ENCODE peak calls at places on chromosomes 1 and 21, in four cellular contexts. R, S, N and Q are unnamed samples.

GRCh38 chr1:169466259-169467230 is 19.2 kb downstream of the SLC19A2 start:
- DNase-seq in R (peak; percentile 17), S (peak; percentile 29), N (peak; percentile 23), Q (peak; percentile 59)

GRCh38 chr1:212635141-212635601 is 26.6 kb downstream of the ATF3 start:
- DNase-seq in R (peak; percentile 39), S (no peak), N (no peak), Q (peak; percentile 77)

GRCh38 chr21:29025328-29025713 is 853 bp downstream of the USP16 start:
- DNase-seq in R (peak; percentile 12), S (no peak), N (peak; percentile 35), Q (peak; percentile 50)

GRCh38 chr1:10916311-10916710 is 96.1 kb upstream of the TARDBP start:
- DNase-seq in R (no peak), S (no peak), N (no peak), Q (no peak)

GRCh38 chr1:15702722-15703550 is 18.8 kb downstream of the PLEKHM2 start:
- DNase-seq in R (no peak), S (peak; percentile 55), N (peak; percentile 40), Q (no peak)

GRCh38 chr1:156517746-156518145 is 17.2 kb upstream of the MEF2D start:
- DNase-seq in R (no peak), S (no peak), N (peak; percentile 56), Q (no peak)

GRCh38 chr1:11045428-11046269 is 1.4 kb downstream of the MASP2 start:
- DNase-seq in R (no peak), S (no peak), N (no peak), Q (no peak)

GRCh38 chr1:25039229-25039628 is 109.2 kb upstream of the RUNX3 start:
- DNase-seq in R (no peak), S (no peak), N (no peak), Q (no peak)

GRCh38 chr21:46168659-46169386 is 13.4 kb upstream of the FTCD start:
- DNase-seq in R (no peak), S (no peak), N (no peak), Q (no peak)

GRCh38 chr1:37020653-37021277 is 13.6 kb downstream of the GRIK3 start:
- DNase-seq in R (no peak), S (no peak), N (no peak), Q (no peak)

GRCh38 chr1:89167590-89168215 is 8.1 kb downstream of the GBP7 start:
- DNase-seq in R (no peak), S (no peak), N (no peak), Q (peak; percentile 70)

GRCh38 chr1:177206831-177207230 is 36.1 kb downstream of the BRINP2 start:
- DNase-seq in R (no peak), S (no peak), N (no peak), Q (no peak)

GRCh38 chr1:16092097-16092922 is 18.9 kb upstream of the FAM131C start:
- DNase-seq in R (no peak), S (no peak), N (no peak), Q (no peak)

GRCh38 chr1:30451532-30452125 is 271.8 kb downstream of the MATN1 start:
- DNase-seq in R (no peak), S (no peak), N (no peak), Q (no peak)

GRCh38 chr1:94875794-94876193 is 51.1 kb downstream of the CNN3 start:
- DNase-seq in R (no peak), S (no peak), N (peak; percentile 88), Q (no peak)

GRCh38 chr1:93579891-93580290 is 101.7 kb downstream of the BCAR3 start:
- DNase-seq in R (peak; percentile 88), S (peak; percentile 81), N (peak; percentile 87), Q (peak; percentile 82)

GRCh38 chr1:232123775-232124659 is 497.4 kb downstream of the DISC1 start:
- DNase-seq in R (peak; percentile 22), S (no peak), N (peak; percentile 0), Q (peak; percentile 35)

GRCh38 chr1:229848762-229849677 is 218.0 kb upstream of the GALNT2 start:
- DNase-seq in R (no peak), S (no peak), N (peak; percentile 9), Q (peak; percentile 15)

GRCh38 chr21:33212159-33212851 is 17.4 kb upstream of the IFNAR2 start:
- DNase-seq in R (peak; percentile 63), S (no peak), N (peak; percentile 88), Q (peak; percentile 25)

GRCh38 chr1:183543619-183544204 is 46.5 kb downstream of the NCF2 start:
- DNase-seq in R (peak; percentile 39), S (no peak), N (peak; percentile 55), Q (peak; percentile 87)

GRCh38 chr1:106526650-106527049 is 529.8 kb upstream of the PRMT6 start:
- DNase-seq in R (peak; percentile 95), S (no peak), N (peak; percentile 51), Q (peak; percentile 73)

GRCh38 chr1:242525360-242525722 is 844 bp upstream of the PLD5 start:
- DNase-seq in R (no peak), S (no peak), N (no peak), Q (no peak)

GRCh38 chr1:228095938-228096337 is 7.2 kb downstream of the C1orf35 start:
- DNase-seq in R (no peak), S (no peak), N (no peak), Q (no peak)

GRCh38 chr1:230068952-230069684 is 2.1 kb downstream of the GALNT2 start:
- DNase-seq in R (no peak), S (peak; percentile 37), N (no peak), Q (no peak)

GRCh38 chr1:207612762-207613161 is 32.2 kb upstream of the CR1L start:
- DNase-seq in R (no peak), S (no peak), N (no peak), Q (no peak)

GRCh38 chr1:159927887-159928431 is 2.7 kb upstream of the TAGLN2 start:
- DNase-seq in R (no peak), S (no peak), N (no peak), Q (no peak)

GRCh38 chr1:206020393-206021007 is 3.2 kb downstream of the CTSE start:
- DNase-seq in R (no peak), S (no peak), N (no peak), Q (no peak)

GRCh38 chr1:21935891-21936365 is 1.2 kb downstream of the HSPG2 start:
- DNase-seq in R (no peak), S (peak; percentile 78), N (peak; percentile 76), Q (no peak)

GRCh38 chr1:109312246-109312645 is 5.4 kb upstream of the MYBPHL start:
- DNase-seq in R (no peak), S (no peak), N (no peak), Q (no peak)

DNA sequence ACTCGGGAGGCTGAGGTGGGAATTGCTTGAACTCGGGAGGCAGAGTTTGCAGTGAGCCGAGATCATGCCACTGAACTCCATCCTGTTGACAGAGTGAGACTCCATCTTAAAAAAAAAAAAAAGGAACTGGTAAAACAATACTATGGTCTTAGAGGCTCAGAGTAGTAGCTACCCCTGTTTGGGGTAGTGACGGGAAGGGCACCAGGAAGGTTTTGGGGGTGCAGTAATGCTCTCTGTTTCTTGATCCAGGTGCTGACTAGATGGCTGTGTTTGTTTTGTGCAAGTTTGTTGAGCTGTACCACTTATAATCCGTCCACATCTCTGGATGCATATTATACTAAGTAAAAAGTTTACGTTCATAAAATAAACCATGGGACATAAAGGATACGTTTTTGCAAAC is 765.8 kb upstream of the TPTE start:
- DNase-seq in R (no peak), S (no peak), N (no peak), Q (no peak)
- H3K9me3 ChIP-seq in R (peaks cover 38% of the 10 kb centered on the region), S (no peaks in the 10 kb centered on the region), N (peaks cover 73% of the 10 kb centered on the region), Q (no peaks in the 10 kb centered on the region)

GRCh38 chr1:61131716-61132115 is 49.4 kb downstream of the NFIA start:
- DNase-seq in R (no peak), S (no peak), N (no peak), Q (peak; percentile 65)
- H3K4me3 ChIP-seq in R (no peak overlapping the region), S (no peak overlapping the region), N (no peak overlapping the region), Q (peak overlapping the region; percentile 37)

DNA sequence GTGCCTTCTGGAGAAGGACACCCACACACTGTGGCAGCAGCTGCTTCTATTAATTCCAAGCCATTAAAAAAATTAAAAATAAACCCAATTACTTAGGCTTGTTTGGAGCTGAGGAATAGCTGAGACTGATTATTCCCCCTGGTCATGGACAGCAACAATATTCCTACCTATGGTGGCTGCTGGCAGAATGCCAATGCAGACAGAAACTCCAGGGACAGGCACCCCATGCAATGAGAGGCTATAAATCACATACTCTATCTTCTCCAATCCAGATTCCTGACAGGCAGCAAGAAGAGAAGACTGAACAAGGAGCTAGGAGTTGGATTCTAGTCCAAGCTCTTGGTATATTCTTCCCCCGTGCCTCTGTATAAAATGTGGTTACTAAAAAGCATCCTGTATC is 275.4 kb upstream of the BEND5 start:
- DNase-seq in R (no peak), S (peak; percentile 14), N (no peak), Q (no peak)
- H3K9me3 ChIP-seq in R (no peaks in the 10 kb centered on the region), S (no peaks in the 10 kb centered on the region), N (no peaks in the 10 kb centered on the region), Q (no peaks in the 10 kb centered on the region)

GRCh38 chr1:234981758-234982157 is 146.9 kb downstream of the TOMM20 start:
- DNase-seq in R (no peak), S (no peak), N (no peak), Q (no peak)

GRCh38 chr1:234978397-234979291 is 150.0 kb downstream of the TOMM20 start:
- DNase-seq in R (peak; percentile 89), S (peak; percentile 34), N (peak; percentile 52), Q (peak; percentile 50)

GRCh38 chr1:234980224-234980656 is 148.4 kb downstream of the TOMM20 start:
- DNase-seq in R (peak; percentile 91), S (no peak), N (no peak), Q (no peak)

GRCh38 chr1:234979316-234980223 is 149.1 kb downstream of the TOMM20 start:
- DNase-seq in R (no peak), S (no peak), N (no peak), Q (no peak)

DNA sequence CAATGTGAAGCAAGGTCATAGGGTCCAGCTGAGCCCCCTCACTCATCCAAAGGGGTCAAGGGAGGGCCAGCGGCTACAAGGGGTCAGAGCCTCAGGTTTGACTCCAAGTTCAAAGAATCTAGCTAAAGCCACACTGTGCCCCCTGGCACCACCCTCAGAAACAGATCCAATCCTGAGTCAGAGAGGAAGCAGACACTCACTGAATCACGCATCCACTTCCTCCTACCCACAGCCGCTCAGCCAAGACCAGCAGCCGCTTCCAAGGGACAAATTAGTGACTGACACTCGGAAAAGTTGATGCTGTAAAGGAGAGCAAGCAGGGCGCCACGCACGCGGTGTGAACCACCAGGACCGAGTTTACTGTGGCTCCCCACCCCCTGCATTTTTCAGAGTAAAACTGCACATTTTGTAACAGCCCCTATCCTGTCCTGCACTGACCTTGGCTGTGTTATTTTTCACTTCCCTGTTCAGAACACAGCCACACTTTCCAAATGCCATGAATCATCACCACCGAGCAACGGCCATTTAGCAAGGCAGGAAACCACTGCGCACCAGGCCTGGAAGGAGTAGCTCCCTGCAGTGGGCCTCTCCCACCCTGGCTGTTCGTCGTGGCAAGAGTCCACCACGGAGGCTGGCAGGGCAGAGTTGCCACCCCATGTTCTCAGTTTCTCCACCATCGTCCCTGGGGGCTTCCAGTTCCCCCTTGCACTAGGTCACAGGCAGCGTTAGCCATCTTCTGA is 147.8 kb downstream of the TOMM20 start:
- DNase-seq in R (peak; percentile 98), S (peak; percentile 73), N (peak; percentile 91), Q (peak; percentile 92)
- H3K4me3 ChIP-seq in R (peak overlapping the region; percentile 9), S (no peak overlapping the region), N (no peak overlapping the region), Q (peak overlapping the region; percentile 24)

DNA sequence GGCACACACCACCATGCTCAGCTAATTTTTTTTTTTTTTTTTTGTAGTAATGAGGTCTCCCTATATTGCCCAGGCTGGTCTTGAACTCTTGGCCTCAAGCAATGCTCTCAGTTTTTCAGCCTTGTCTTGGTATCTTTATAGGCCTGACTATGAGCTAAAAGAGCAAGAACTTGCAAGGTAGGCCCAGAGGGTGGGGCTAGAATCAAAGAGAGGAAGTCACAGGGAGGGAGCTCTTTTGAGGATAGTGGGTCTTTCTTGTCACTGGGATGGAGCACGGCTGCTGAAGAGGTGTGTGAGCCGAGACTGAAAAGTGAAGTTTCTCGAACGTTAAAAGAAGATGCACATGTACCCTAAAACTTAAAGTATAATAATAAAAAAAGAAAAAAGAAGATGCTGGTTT is 260.0 kb upstream of the BEND5 start:
- DNase-seq in R (no peak), S (no peak), N (no peak), Q (no peak)
- H3K9me3 ChIP-seq in R (no peaks in the 10 kb centered on the region), S (no peaks in the 10 kb centered on the region), N (no peaks in the 10 kb centered on the region), Q (peaks cover 2% of the 10 kb centered on the region)